ENCODE peak calls at places on chromosomes 12 and 14, in five cellular contexts. Q is H1, F is NT2/D1, T is HepG2, I is GM12878. Y is an unnamed sample.

GRCh38 chr12:11773889-11774677 is 124.6 kb downstream of the ETV6 start:
- DNase-seq in I (no peak), F (no peak), T (no peak), Q (no peak), Y (no peak)

GRCh38 chr14:32087173-32087861 is 10.2 kb downstream of the ARHGAP5 start:
- DNase-seq in T (peak; percentile 73), Q (no peak), I (no peak), F (no peak), Y (peak; percentile 32)

GRCh38 chr12:120367924-120368788 is 808 bp downstream of the MSI1 start:
- DNase-seq in F (no peak), I (no peak), T (no peak), Q (no peak), Y (peak; percentile 26)

GRCh38 chr14:105074601-105075053 is 9.4 kb upstream of the GPR132 start:
- DNase-seq in I (no peak), F (no peak), Q (no peak), T (no peak), Y (no peak)

GRCh38 chr12:5441497-5442236 is 9.8 kb downstream of the NTF3 start:
- DNase-seq in F (peak; percentile 93), Q (no peak), T (no peak), I (no peak), Y (no peak)

GRCh38 chr12:24304285-24304684 is 354.8 kb upstream of the SOX5 start:
- DNase-seq in I (no peak), T (no peak), Q (no peak), F (no peak), Y (no peak)

GRCh38 chr14:35949933-35950332 is 123.8 kb downstream of the BRMS1L start:
- DNase-seq in F (no peak), I (no peak), Q (no peak), T (peak; percentile 32), Y (peak; percentile 6)

GRCh38 chr12:64825143-64826011 is 930 bp downstream of the TBC1D30 start:
- DNase-seq in I (no peak), T (no peak), F (no peak), Q (peak; percentile 70), Y (no peak)

GRCh38 chr12:66979270-66979669 is 289.9 kb upstream of the CAND1 start:
- DNase-seq in Q (no peak), I (no peak), T (no peak), F (no peak), Y (no peak)

GRCh38 chr14:104292084-104292970 is 153.9 kb downstream of the KIF26A start:
- DNase-seq in Q (no peak), I (no peak), T (no peak), F (no peak), Y (no peak)

GRCh38 chr12:26034371-26035142 is 76.1 kb downstream of the RASSF8 start:
- DNase-seq in T (no peak), I (no peak), Q (no peak), F (no peak), Y (no peak)

GRCh38 chr14:98853063-98853729 is 418.8 kb downstream of the BCL11B start:
- DNase-seq in I (no peak), T (no peak), Q (no peak), F (no peak), Y (no peak)

GRCh38 chr14:59356298-59356697 is 108.9 kb downstream of the GPR135 start:
- DNase-seq in I (no peak), T (no peak), F (no peak), Q (no peak), Y (no peak)

GRCh38 chr14:65156568-65157366 is 54.5 kb upstream of the MAX start:
- DNase-seq in T (no peak), Q (no peak), F (no peak), I (peak; percentile 45), Y (no peak)

DNA sequence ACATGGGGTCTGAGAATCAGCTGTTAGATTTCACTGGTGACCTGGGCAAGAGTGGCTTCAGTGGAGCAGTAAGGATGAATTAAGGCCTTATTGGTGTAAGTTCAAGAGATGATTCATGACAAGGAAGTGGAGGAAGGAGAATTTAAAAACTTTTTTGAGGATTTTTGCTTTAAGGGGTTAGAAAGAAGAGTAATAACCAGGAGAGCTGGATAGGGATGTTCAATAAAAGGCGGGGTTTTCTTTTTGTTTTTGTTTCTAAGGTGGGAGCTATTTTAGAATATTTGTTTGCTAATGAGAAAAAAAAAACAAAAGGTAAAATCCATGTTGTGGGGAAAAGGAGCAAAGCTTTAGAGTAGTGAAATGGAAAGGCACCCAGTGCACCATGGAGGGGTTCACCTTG is 15.2 kb upstream of the TUBA1B start:
- DNase-seq in Q (no peak), F (no peak), I (no peak), T (no peak), Y (no peak)
- TF ChIP-seq SUZ12 in Q (no peak), F (no peak), I (no peak), T (no peak), Y (no peak)

GRCh38 chr14:21256539-21257394 is 12.5 kb downstream of the HNRNPC start:
- DNase-seq in I (no peak), T (no peak), Q (no peak), F (no peak), Y (no peak)

GRCh38 chr14:21261824-21262223 is 7.4 kb downstream of the HNRNPC start:
- DNase-seq in Q (no peak), F (no peak), I (no peak), T (no peak), Y (no peak)

GRCh38 chr14:21258194-21258888 is 10.9 kb downstream of the HNRNPC start:
- DNase-seq in Q (no peak), I (no peak), T (no peak), F (no peak), Y (no peak)

GRCh38 chr14:21257395-21258193 is 11.6 kb downstream of the HNRNPC start:
- DNase-seq in F (no peak), Q (no peak), I (no peak), T (no peak), Y (no peak)

GRCh38 chr14:21258889-21259787 is 10.1 kb downstream of the HNRNPC start:
- DNase-seq in F (no peak), I (no peak), Q (no peak), T (no peak), Y (no peak)
- TF ChIP-seq SUZ12 in F (no peak), I (no peak), Q (no peak), T (no peak), Y (no peak)

GRCh38 chr12:49946497-49946896 is 4.0 kb upstream of the AQP2 start:
- DNase-seq in Q (no peak), T (no peak), I (no peak), F (no peak), Y (no peak)
- TF ChIP-seq SUZ12 in Q (no peak), T (no peak), I (no peak), F (no peak), Y (no peak)

GRCh38 chr12:117981267-117981666 is 12.5 kb upstream of the KSR2 start:
- DNase-seq in Q (no peak), F (no peak), I (no peak), T (no peak), Y (no peak)

GRCh38 chr12:117986705-117987469 is 18.1 kb upstream of the KSR2 start:
- DNase-seq in I (no peak), F (no peak), T (no peak), Q (no peak), Y (no peak)

GRCh38 chr12:117980621-117981020 is 11.8 kb upstream of the KSR2 start:
- DNase-seq in Q (no peak), I (no peak), T (no peak), F (no peak), Y (no peak)

GRCh38 chr12:117985182-117985581 is 16.4 kb upstream of the KSR2 start:
- DNase-seq in I (no peak), Q (no peak), F (no peak), T (no peak), Y (no peak)
- TF ChIP-seq SUZ12 in I (no peak), Q (no peak), F (no peak), T (no peak), Y (no peak)

GRCh38 chr14:77125275-77126073 is 16.1 kb downstream of the ZDHHC22 start:
- DNase-seq in I (no peak), Q (no peak), F (no peak), T (no peak), Y (no peak)
- TF ChIP-seq SUZ12 in I (no peak), Q (no peak), F (no peak), T (no peak), Y (no peak)